ENCODE peak calls at places on chromosomes 6 and 20, in nine cellular contexts. U, E, C, O, G, P, H, V and F are unnamed samples.
A peak's percentile ranks its signal among the peaks of the same experiment; 100 is the strongest.

GRCh38 chr6:16961577-16961976 is 140.3 kb upstream of the STMND1 start:
- DNase-seq in U (peak; percentile 23), E (no peak), C (no peak), O (no peak), G (no peak), P (no peak), H (no peak), V (no peak), F (no peak)

GRCh38 chr20:41370176-41370575 is 3.6 kb upstream of the EMILIN3 start:
- DNase-seq in U (no peak), E (no peak), C (no peak), O (no peak), G (no peak), P (no peak), H (no peak), V (peak; percentile 17), F (peak; percentile 60)

GRCh38 chr6:134176283-134176975 is 124.0 kb upstream of the SLC2A12 start:
- DNase-seq in U (peak; percentile 73), E (peak; percentile 69), C (no peak), O (peak; percentile 42), G (no peak), P (no peak), H (no peak), V (no peak), F (no peak)

GRCh38 chr6:44041461-44042260 is 85.6 kb downstream of the MRPL14 start:
- DNase-seq in U (peak; percentile 96), E (peak; percentile 69), C (peak; percentile 94), O (peak; percentile 71), G (peak; percentile 99), P (no peak), H (no peak), V (peak; percentile 96), F (no peak)

GRCh38 chr6:168799067-168799466 is 358.1 kb downstream of the SMOC2 start:
- DNase-seq in U (no peak), E (no peak), C (no peak), O (no peak), G (no peak), P (no peak), H (no peak), V (no peak), F (no peak)

GRCh38 chr6:44059359-44060342 is 67.6 kb downstream of the MRPL14 start:
- DNase-seq in U (peak; percentile 83), E (no peak), C (no peak), O (no peak), G (no peak), P (no peak), H (no peak), V (peak; percentile 94), F (no peak)

GRCh38 chr6:111768431-111768770 is 104.9 kb downstream of the FYN start:
- DNase-seq in U (no peak), E (peak; percentile 48), C (no peak), O (no peak), G (no peak), P (no peak), H (no peak), V (no peak), F (no peak)

GRCh38 chr6:17869010-17869752 is 118.3 kb downstream of the KIF13A start:
- DNase-seq in U (no peak), E (no peak), C (peak; percentile 45), O (no peak), G (no peak), P (no peak), H (no peak), V (peak; percentile 72), F (no peak)

GRCh38 chr6:53658992-53659391 is 6.6 kb downstream of the KLHL31 start:
- DNase-seq in U (no peak), E (no peak), C (no peak), O (no peak), G (no peak), P (no peak), H (no peak), V (no peak), F (no peak)
- H3K4me3 ChIP-seq in U (no peak overlapping the region), E (no peak overlapping the region), C (no peak overlapping the region), O (no peak overlapping the region), G (no peak overlapping the region), P (no peak overlapping the region), H (no peak overlapping the region), V (no peak overlapping the region), F (no peak overlapping the region)

DNA sequence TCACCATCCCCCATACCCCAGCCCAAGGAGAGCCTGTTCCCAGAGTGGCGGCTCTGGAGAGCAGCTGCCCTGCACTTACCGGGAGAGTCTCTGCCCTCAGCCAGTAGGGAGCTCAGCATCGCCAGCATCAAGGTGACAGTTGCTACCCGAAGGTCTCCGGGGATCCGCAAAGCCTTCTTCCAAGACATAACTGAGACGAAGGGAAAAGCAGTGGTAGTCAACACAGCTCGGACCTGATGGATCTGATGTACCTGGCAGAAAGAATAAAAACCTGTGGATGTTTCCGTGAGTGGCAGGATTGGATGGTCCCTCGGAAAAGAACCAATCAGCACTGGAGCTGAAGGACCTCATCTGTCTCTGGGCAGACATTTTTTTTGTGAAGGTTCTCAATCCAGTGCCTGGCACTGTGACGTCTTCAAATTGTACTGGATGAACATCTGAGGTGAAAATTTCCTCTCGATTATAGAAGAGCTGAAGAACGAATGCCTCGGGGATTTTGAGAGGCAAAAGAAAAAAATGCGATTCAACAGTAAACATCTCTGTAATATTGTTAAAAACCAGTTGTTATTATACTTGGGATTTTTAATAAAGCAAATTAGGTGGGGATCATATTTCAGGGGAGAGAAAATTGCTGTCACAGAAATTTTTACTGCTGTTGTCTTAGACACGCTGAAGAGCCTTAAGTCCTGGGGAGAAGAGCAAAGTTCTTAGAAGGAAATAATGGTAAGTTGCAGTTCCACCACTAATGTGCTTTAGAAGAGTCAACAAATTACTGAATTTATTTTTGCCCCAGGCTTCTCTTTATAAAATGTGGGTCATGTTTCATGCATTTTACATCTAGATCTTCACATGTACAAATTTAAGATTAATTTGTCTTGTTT is at the start of gene HLA-DQB1:
- DNase-seq in U (peak; percentile 30), E (peak; percentile 80), C (no peak), O (peak; percentile 41), G (no peak), P (peak; percentile 85), H (peak; percentile 77), V (peak; percentile 83), F (peak; percentile 95)
- H3K4me3 ChIP-seq in U (no peak within 1 kb of the TSS), E (peak within 1 kb of the TSS; percentile 48), C (no peak within 1 kb of the TSS), O (peak within 1 kb of the TSS; percentile 44), G (no peak within 1 kb of the TSS), P (peak within 1 kb of the TSS; percentile 72), H (peak within 1 kb of the TSS; percentile 92), V (no peak within 1 kb of the TSS), F (peak within 1 kb of the TSS; percentile 90)

DNA sequence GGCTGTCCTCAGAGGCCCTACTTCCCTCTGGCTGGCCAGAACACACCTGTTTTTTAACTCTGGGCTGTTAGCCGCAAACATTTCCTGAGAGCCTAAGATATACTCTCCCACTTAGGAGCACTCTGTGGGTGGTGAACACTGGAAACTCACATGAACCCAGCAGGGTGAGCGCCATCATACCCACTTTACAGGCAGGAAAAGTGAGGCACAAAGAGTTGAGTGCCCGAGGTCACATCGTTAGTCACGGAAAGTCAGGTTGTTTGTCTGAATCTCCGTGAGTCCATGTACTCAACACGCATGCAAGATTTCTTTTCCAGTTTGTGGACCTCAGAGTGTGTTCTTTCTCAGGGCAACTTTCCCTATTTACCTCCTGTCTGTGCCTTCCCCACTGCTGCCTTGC is 1.9 kb downstream of the BAK1 start:
- DNase-seq in U (no peak), E (no peak), C (no peak), O (no peak), G (no peak), P (no peak), H (no peak), V (no peak), F (no peak)
- H3K4me3 ChIP-seq in U (peak overlapping the region; percentile 4), E (peak overlapping the region; percentile 98), C (no peak overlapping the region), O (no peak overlapping the region), G (no peak overlapping the region), P (peak overlapping the region; percentile 94), H (peak overlapping the region; percentile 96), V (peak overlapping the region; percentile 89), F (peak overlapping the region; percentile 96)

GRCh38 chr6:161439093-161439492 is 165.2 kb upstream of the AGPAT4 start:
- DNase-seq in U (peak; percentile 94), E (no peak), C (peak; percentile 54), O (peak; percentile 85), G (peak; percentile 93), P (no peak), H (no peak), V (peak; percentile 89), F (no peak)
- H3K4me3 ChIP-seq in U (no peak overlapping the region), E (no peak overlapping the region), C (no peak overlapping the region), O (peak overlapping the region; percentile 58), G (no peak overlapping the region), P (no peak overlapping the region), H (no peak overlapping the region), V (no peak overlapping the region), F (no peak overlapping the region)

DNA sequence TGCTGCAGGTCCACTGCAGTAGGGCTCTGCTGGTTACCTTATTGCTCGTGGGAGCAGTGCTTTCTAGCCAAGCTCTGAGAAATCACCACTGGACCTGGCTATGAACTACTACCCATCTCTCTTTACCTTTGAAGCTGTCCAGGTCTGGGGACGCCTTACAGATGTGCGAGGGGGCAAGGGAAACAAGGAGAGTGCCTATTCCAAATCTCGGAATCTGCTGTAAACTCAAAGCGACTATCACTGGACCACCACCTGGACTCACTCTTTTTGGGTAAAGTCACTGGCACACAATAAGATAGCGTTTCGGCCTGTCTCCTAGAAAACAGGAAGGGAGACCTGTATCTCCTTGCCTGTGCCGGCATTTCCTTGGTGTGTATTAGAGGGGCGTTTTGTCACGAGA is 5.3 kb downstream of the NRN1 start:
- DNase-seq in U (no peak), E (peak; percentile 28), C (no peak), O (no peak), G (no peak), P (no peak), H (no peak), V (no peak), F (no peak)
- H3K4me3 ChIP-seq in U (no peak overlapping the region), E (peak overlapping the region; percentile 77), C (no peak overlapping the region), O (no peak overlapping the region), G (no peak overlapping the region), P (no peak overlapping the region), H (no peak overlapping the region), V (no peak overlapping the region), F (no peak overlapping the region)

DNA sequence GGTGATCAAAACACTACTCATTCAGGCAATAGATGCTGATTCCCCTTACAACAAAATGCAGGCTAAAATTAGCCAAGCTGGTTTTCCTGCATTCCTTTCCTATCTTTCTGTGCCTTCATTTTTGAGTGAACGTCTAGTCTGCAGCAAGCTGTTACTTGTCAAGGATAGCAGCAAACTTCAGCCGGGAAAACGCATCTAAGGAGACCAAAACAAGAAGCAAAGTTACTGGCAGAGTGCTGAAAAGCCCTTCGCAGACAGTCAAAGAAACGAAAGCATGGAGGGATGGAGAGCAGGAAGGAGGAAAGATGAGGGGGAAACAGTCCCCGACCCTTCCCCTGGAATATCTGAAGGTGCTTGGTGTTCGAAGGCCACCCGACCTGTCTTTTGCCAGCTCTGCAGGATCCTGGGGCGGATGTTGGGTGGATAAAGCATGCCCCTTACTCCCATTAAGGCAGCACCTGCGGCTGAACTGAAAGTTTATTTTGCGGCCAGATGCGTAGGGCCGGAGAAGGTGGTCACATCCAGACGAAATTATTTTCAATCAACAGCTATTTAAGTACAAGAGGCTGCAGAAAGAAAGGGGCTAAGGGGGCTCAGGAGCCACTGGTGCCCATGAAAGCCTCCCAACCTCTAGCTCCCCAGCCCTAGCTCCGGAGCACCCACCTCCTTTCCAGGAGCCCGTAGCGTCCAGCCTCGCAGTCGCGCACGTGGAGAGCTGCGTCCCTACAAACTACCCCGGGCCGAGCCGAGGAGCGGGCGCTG is 538 bp downstream of the FERMT1 start:
- DNase-seq in U (peak; percentile 54), E (peak; percentile 66), C (no peak), O (no peak), G (no peak), P (no peak), H (no peak), V (peak; percentile 87), F (no peak)
- H3K4me3 ChIP-seq in U (peak overlapping the region; percentile 62), E (peak overlapping the region; percentile 60), C (peak overlapping the region; percentile 42), O (peak overlapping the region; percentile 55), G (peak overlapping the region; percentile 58), P (no peak overlapping the region), H (no peak overlapping the region), V (peak overlapping the region; percentile 74), F (peak overlapping the region; percentile 40)

GRCh38 chr6:100457251-100457990 is 7.3 kb downstream of the SIM1 start:
- DNase-seq in U (no peak), E (peak; percentile 68), C (no peak), O (no peak), G (no peak), P (no peak), H (no peak), V (no peak), F (no peak)
- H3K4me3 ChIP-seq in U (no peak overlapping the region), E (peak overlapping the region; percentile 55), C (peak overlapping the region; percentile 74), O (no peak overlapping the region), G (no peak overlapping the region), P (no peak overlapping the region), H (no peak overlapping the region), V (no peak overlapping the region), F (no peak overlapping the region)